ENCODE peak calls at places on chromosomes 13 and 19, in four cellular contexts. O, H, E and D are unnamed samples.
A peak's percentile ranks its signal among the peaks of the same experiment; 100 is the strongest.

GRCh38 chr19:50475101-50475568 is 1.2 kb upstream of the EMC10 start:
- DNase-seq in O (no peak), H (no peak), E (no peak), D (no peak)

GRCh38 chr13:89726690-89727435 is 1620.6 kb upstream of the MIR17HG start:
- DNase-seq in H (no peak), E (no peak), O (no peak), D (no peak)

GRCh38 chr13:24220086-24220703 is 59.7 kb downstream of the SPATA13 start:
- DNase-seq in O (peak; percentile 77), E (peak; percentile 70), H (peak; percentile 75), D (no peak)

GRCh38 chr13:58949646-58950045 is 1214.1 kb downstream of the DIAPH3 start:
- DNase-seq in E (no peak), H (no peak), O (no peak), D (peak; percentile 55)

GRCh38 chr13:56351041-56351440 is 789.7 kb upstream of the PRR20A start:
- DNase-seq in H (no peak), E (no peak), O (no peak), D (peak; percentile 15)

GRCh38 chr13:33611016-33611805 is 206.7 kb upstream of the RFC3 start:
- DNase-seq in H (peak; percentile 83), O (no peak), E (no peak), D (no peak)

GRCh38 chr19:3458595-3459284 is 21.6 kb downstream of the SMIM24 start:
- DNase-seq in O (peak; percentile 78), E (no peak), H (no peak), D (no peak)

GRCh38 chr13:45873491-45874360 is 22.2 kb upstream of the SIAH3 start:
- DNase-seq in E (peak; percentile 50), O (no peak), H (peak; percentile 5), D (no peak)

GRCh38 chr19:29285878-29286277 is 72.9 kb upstream of the UQCRFS1 start:
- DNase-seq in H (no peak), O (peak; percentile 42), E (no peak), D (peak; percentile 69)

GRCh38 chr13:57630661-57631606 is 610 bp upstream of the PCDH17 start:
- DNase-seq in H (no peak), O (peak; percentile 51), E (no peak), D (no peak)

GRCh38 chr13:40579535-40579934 is 86.9 kb downstream of the FOXO1 start:
- DNase-seq in O (no peak), H (no peak), E (no peak), D (no peak)

GRCh38 chr13:30142502-30143211 is 164.7 kb downstream of the KATNAL1 start:
- DNase-seq in E (peak; percentile 21), H (peak; percentile 6), O (peak; percentile 75), D (no peak)

GRCh38 chr19:35712529-35712909 is 5.3 kb upstream of the KMT2B start:
- DNase-seq in O (no peak), E (no peak), H (no peak), D (no peak)

GRCh38 chr13:26558912-26559485 is 1.5 kb downstream of the WASF3 start:
- DNase-seq in O (no peak), E (no peak), H (peak; percentile 88), D (no peak)

GRCh38 chr13:43464578-43465264 is 322.1 kb downstream of the ENOX1 start:
- DNase-seq in O (no peak), H (no peak), E (no peak), D (no peak)

GRCh38 chr13:111066544-111066943 is 48.6 kb upstream of the ARHGEF7 start:
- DNase-seq in E (no peak), H (no peak), O (peak; percentile 27), D (no peak)

GRCh38 chr13:30120133-30120822 is 187.1 kb downstream of the KATNAL1 start:
- DNase-seq in E (no peak), O (no peak), H (no peak), D (no peak)

GRCh38 chr13:75294110-75294509 is 187.9 kb downstream of the TBC1D4 start:
- DNase-seq in E (no peak), O (no peak), H (peak; percentile 28), D (no peak)

GRCh38 chr19:34317311-34317927 is 47.6 kb upstream of the GPI start:
- DNase-seq in O (no peak), E (no peak), H (no peak), D (no peak)

GRCh38 chr19:10742494-10742893 is 24.6 kb downstream of the DNM2 start:
- DNase-seq in H (no peak), O (no peak), E (no peak), D (no peak)

GRCh38 chr13:109628251-109628699 is 158.1 kb downstream of the IRS2 start:
- DNase-seq in O (no peak), H (no peak), E (no peak), D (no peak)

GRCh38 chr19:49558591-49558990 is 21.8 kb downstream of the NOSIP start:
- DNase-seq in O (no peak), H (no peak), E (no peak), D (no peak)

GRCh38 chr13:75091185-75091584 is 390.8 kb downstream of the TBC1D4 start:
- DNase-seq in E (no peak), O (no peak), H (no peak), D (no peak)

GRCh38 chr19:48703316-48703715 is 7.5 kb downstream of the FUT2 start:
- DNase-seq in O (no peak), E (no peak), H (no peak), D (no peak)

GRCh38 chr19:18364826-18365528 is 21.0 kb upstream of the GDF15 start:
- DNase-seq in H (peak; percentile 97), E (peak; percentile 96), O (peak; percentile 86), D (no peak)

GRCh38 chr13:114131581-114132418 is 623 bp downstream of the RASA3 start:
- DNase-seq in E (no peak), H (no peak), O (peak; percentile 80), D (no peak)

GRCh38 chr13:113491418-113491883 is 940 bp upstream of the DCUN1D2 start:
- DNase-seq in H (no peak), O (peak; percentile 78), E (no peak), D (no peak)

GRCh38 chr19:38733241-38733492 is 11.1 kb downstream of the CAPN12 start:
- DNase-seq in H (no peak), O (no peak), E (no peak), D (no peak)

GRCh38 chr13:97934590-97934989 is 18.9 kb upstream of the IPO5 start:
- DNase-seq in E (no peak), O (no peak), H (no peak), D (no peak)

GRCh38 chr13:112968910-112969691 is at the start of gene MCF2L:
- DNase-seq in E (no peak), H (peak; percentile 56), O (peak; percentile 93), D (peak; percentile 72)

GRCh38 chr13:48776396-48776795 is 122.7 kb downstream of the CYSLTR2 start:
- DNase-seq in E (no peak), H (no peak), O (no peak), D (no peak)

DNA sequence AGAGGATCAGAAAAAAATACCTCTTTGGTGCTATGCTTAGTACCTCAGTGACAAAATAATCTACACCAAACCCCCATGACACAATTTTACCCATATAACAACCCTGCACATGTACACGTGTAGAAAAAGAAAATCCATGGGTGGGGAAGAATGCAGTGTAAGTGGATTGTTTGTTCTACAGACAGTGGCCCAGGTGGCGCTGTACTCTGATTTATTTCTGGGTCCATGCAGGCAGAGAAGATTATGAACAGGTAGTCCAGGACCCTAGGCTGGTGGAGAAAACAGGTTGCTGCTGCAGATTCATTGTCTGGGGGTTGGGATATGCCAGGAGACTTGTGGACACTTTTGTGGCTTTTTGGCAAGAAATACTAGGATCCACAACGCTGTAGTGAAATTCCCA is 9.1 kb downstream of the ZNF100 start:
- DNase-seq in O (no peak), H (no peak), E (no peak), D (no peak)
- TF ChIP-seq SIN3A in O (no peak), H (no peak), E (no peak), D (no peak)

GRCh38 chr13:41960195-41960699 is 662 bp downstream of the VWA8 start:
- DNase-seq in O (no peak), E (no peak), H (peak; percentile 46), D (no peak)
- TF ChIP-seq SIN3A in O (no peak), E (no peak), H (no peak), D (no peak)

GRCh38 chr19:46193678-46194077 is 35.9 kb upstream of the IGFL1 start:
- DNase-seq in E (no peak), O (no peak), H (no peak), D (no peak)
- TF ChIP-seq SIN3A in E (no peak), O (no peak), H (no peak), D (no peak)

GRCh38 chr19:21321134-21321533 is 8.1 kb downstream of the ZNF708 start:
- DNase-seq in E (no peak), H (no peak), O (no peak), D (no peak)

GRCh38 chr19:21321996-21322395 is 7.2 kb downstream of the ZNF708 start:
- DNase-seq in O (no peak), H (no peak), E (no peak), D (no peak)

GRCh38 chr19:21314676-21315075 is 14.5 kb downstream of the ZNF708 start:
- DNase-seq in E (no peak), O (peak; percentile 6), H (no peak), D (no peak)

GRCh38 chr19:21322528-21322927 is 6.7 kb downstream of the ZNF708 start:
- DNase-seq in O (no peak), E (no peak), H (no peak), D (no peak)

DNA sequence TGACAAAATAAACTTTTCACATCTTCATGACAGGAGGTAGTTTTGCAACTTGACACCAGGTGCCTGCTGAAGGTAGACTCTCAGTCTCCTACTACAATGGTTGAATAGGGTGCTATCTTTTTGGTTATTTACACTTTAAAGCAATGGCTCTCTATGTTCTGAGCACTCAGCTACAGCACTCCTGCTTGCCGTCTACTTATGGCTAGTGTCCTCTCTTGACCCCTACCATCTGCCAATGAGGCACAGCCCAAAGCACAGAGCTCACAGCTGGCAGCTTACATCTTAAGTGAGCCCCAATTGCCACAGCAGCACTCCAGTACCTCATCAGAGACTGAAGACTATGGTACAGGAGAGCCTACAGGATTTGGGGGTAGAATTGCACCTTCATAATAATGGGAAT is 11.4 kb downstream of the ZNF708 start:
- DNase-seq in H (no peak), E (no peak), O (no peak), D (no peak)
- TF ChIP-seq SIN3A in H (no peak), E (no peak), O (no peak), D (no peak)

GRCh38 chr13:80704369-80704768 is 363.4 kb upstream of the SPRY2 start:
- DNase-seq in O (peak; percentile 7), H (no peak), E (no peak), D (no peak)
- TF ChIP-seq SIN3A in O (no peak), H (no peak), E (no peak), D (no peak)

DNA sequence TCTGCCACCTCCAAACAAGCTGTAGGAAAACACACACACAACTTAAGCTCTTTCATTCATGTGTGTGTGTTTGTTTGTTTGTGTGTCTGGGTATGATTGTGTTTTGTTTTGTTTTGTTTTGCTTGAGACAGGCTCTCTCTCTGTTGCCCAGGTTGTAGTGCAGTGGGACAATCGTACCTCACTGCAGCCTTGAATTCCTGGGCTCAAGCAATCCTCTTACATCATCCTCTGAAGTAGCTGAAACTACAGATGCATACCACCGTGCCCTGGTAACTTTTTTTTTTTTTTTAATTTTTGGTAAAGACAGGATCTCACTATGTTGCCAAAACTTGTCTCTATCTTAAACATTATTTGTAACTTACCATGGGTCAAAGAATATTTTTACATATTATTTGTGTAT is 431.7 kb downstream of the SLITRK1 start:
- DNase-seq in E (no peak), O (no peak), H (no peak), D (no peak)
- TF ChIP-seq SIN3A in E (no peak), O (no peak), H (no peak), D (no peak)